ENCODE peak calls at places on chromosome 17, in seven cellular contexts. K, L, A, G, B, U and Y are unnamed samples.

GRCh38 chr17:50346313-50347086 is 574 bp downstream of the XYLT2 start:
- DNase-seq in K (no peak), L (no peak), A (no peak), G (peak), B (peak), U (peak), Y (peak)

GRCh38 chr17:80446645-80447405 is 29.6 kb downstream of the NPTX1 start:
- DNase-seq in K (peak), L (peak), A (no peak), G (peak), B (peak), U (no peak), Y (peak)

GRCh38 chr17:63550816-63551639 is 751 bp downstream of the DCAF7 start:
- DNase-seq in K (no peak), L (peak), A (peak), G (no peak), B (peak), U (peak), Y (peak)

GRCh38 chr17:28398280-28398981 is 7.6 kb downstream of the SLC46A1 start:
- DNase-seq in K (peak), L (peak), A (no peak), G (no peak), B (peak), U (no peak), Y (no peak)

GRCh38 chr17:59439711-59440110 is 108.3 kb downstream of the YPEL2 start:
- DNase-seq in K (no peak), L (peak), A (no peak), G (no peak), B (peak), U (no peak), Y (peak)

GRCh38 chr17:67435122-67435521 is 58.0 kb downstream of the PITPNC1 start:
- DNase-seq in K (no peak), L (no peak), A (no peak), G (no peak), B (no peak), U (peak), Y (no peak)

GRCh38 chr17:978110-979093 is 1.2 kb downstream of the NXN start:
- DNase-seq in K (no peak), L (peak), A (no peak), G (no peak), B (peak), U (peak), Y (peak)

GRCh38 chr17:511833-512251 is 159.2 kb upstream of the RPH3AL start:
- DNase-seq in K (no peak), L (peak), A (no peak), G (peak), B (peak), U (no peak), Y (no peak)

GRCh38 chr17:69539781-69540319 is 125.4 kb downstream of the MAP2K6 start:
- DNase-seq in K (peak), L (peak), A (no peak), G (peak), B (peak), U (no peak), Y (peak)

GRCh38 chr17:27538156-27538955 is 82.1 kb downstream of the KSR1 start:
- DNase-seq in K (no peak), L (peak), A (no peak), G (no peak), B (peak), U (no peak), Y (peak)

GRCh38 chr17:79810138-79811027 is 13.5 kb upstream of the CBX8 start:
- DNase-seq in K (peak), L (peak), A (peak), G (peak), B (peak), U (peak), Y (peak)

GRCh38 chr17:33562792-33563191 is 269.7 kb upstream of the ASIC2 start:
- DNase-seq in K (no peak), L (no peak), A (no peak), G (no peak), B (peak), U (no peak), Y (no peak)

GRCh38 chr17:80413771-80414507 is 1.0 kb upstream of the ENDOV start:
- DNase-seq in K (no peak), L (no peak), A (no peak), G (peak), B (no peak), U (no peak), Y (no peak)

GRCh38 chr17:42456223-42457106 is 2.2 kb upstream of the ATP6V0A1 start:
- DNase-seq in K (peak), L (peak), A (no peak), G (peak), B (peak), U (no peak), Y (peak)

GRCh38 chr17:80955673-80956306 is 35.9 kb upstream of the CHMP6 start:
- DNase-seq in K (no peak), L (no peak), A (no peak), G (no peak), B (no peak), U (no peak), Y (no peak)

GRCh38 chr17:60601443-60602384 is 1.7 kb downstream of the PPM1D start:
- DNase-seq in K (peak), L (peak), A (peak), G (peak), B (peak), U (peak), Y (peak)

GRCh38 chr17:44466339-44466738 is 36.9 kb downstream of the GPATCH8 start:
- DNase-seq in K (no peak), L (no peak), A (no peak), G (peak), B (peak), U (no peak), Y (peak)

GRCh38 chr17:17713839-17714238 is 32.6 kb downstream of the RAI1 start:
- DNase-seq in K (peak), L (peak), A (no peak), G (peak), B (peak), U (peak), Y (peak)

GRCh38 chr17:62892069-62892675 is 73.9 kb upstream of the TANC2 start:
- DNase-seq in K (no peak), L (no peak), A (no peak), G (no peak), B (no peak), U (no peak), Y (no peak)

GRCh38 chr17:81527591-81528383 is at the start of gene FSCN2:
- DNase-seq in K (no peak), L (no peak), A (peak), G (peak), B (peak), U (peak), Y (peak)

GRCh38 chr17:83104577-83105505 is 25.4 kb downstream of the METRNL start:
- DNase-seq in K (no peak), L (no peak), A (no peak), G (no peak), B (no peak), U (no peak), Y (no peak)

GRCh38 chr17:72931163-72931562 is 161.3 kb downstream of the SLC39A11 start:
- DNase-seq in K (no peak), L (no peak), A (no peak), G (no peak), B (no peak), U (no peak), Y (no peak)

GRCh38 chr17:18070861-18071340 is 16.8 kb upstream of the DRG2 start:
- DNase-seq in K (no peak), L (peak), A (no peak), G (peak), B (peak), U (no peak), Y (peak)